ENCODE peak calls at places on chromosomes 5 and 9, in ten cellular contexts. Z, M, R, V, L, A, W, Q, K and G are unnamed samples.
A peak's percentile ranks its signal among the peaks of the same experiment; 100 is the strongest.

GRCh38 chr9:6968271-6968670 is 210.5 kb downstream of the KDM4C start:
- DNase-seq in Z (no peak), M (peak; percentile 18), R (no peak), V (no peak), L (no peak), A (no peak), W (no peak), Q (no peak), K (no peak), G (no peak)

GRCh38 chr9:129489838-129490582 is 130.9 kb downstream of the C9orf50 start:
- DNase-seq in Z (peak; percentile 78), M (peak; percentile 55), R (no peak), V (peak; percentile 57), L (no peak), A (peak; percentile 75), W (peak; percentile 74), Q (no peak), K (peak; percentile 42), G (peak; percentile 54)

GRCh38 chr5:159759791-159760300 is 156.4 kb upstream of the ADRA1B start:
- DNase-seq in Z (no peak), M (no peak), R (no peak), V (no peak), L (no peak), A (no peak), W (no peak), Q (no peak), K (no peak), G (no peak)

GRCh38 chr5:172336264-172336663 is 52.7 kb upstream of the UBTD2 start:
- DNase-seq in Z (no peak), M (no peak), R (no peak), V (no peak), L (no peak), A (no peak), W (no peak), Q (no peak), K (no peak), G (peak; percentile 35)

GRCh38 chr5:1199340-1199648 is 2.1 kb upstream of the SLC6A19 start:
- DNase-seq in Z (no peak), M (no peak), R (no peak), V (no peak), L (no peak), A (no peak), W (no peak), Q (no peak), K (no peak), G (no peak)

GRCh38 chr5:56128166-56128565 is 105.0 kb downstream of the ANKRD55 start:
- DNase-seq in Z (peak; percentile 51), M (no peak), R (no peak), V (peak; percentile 22), L (peak; percentile 33), A (no peak), W (no peak), Q (no peak), K (no peak), G (no peak)

GRCh38 chr9:32589083-32589713 is 16.2 kb upstream of the NDUFB6 start:
- DNase-seq in Z (peak; percentile 28), M (peak; percentile 72), R (no peak), V (no peak), L (no peak), A (no peak), W (no peak), Q (peak; percentile 38), K (no peak), G (no peak)

GRCh38 chr5:150559701-150560100 is 51.8 kb downstream of the NDST1 start:
- DNase-seq in Z (no peak), M (no peak), R (no peak), V (no peak), L (no peak), A (no peak), W (no peak), Q (no peak), K (no peak), G (no peak)

GRCh38 chr5:136329791-136330190 is 35.6 kb downstream of the TRPC7 start:
- DNase-seq in Z (no peak), M (no peak), R (no peak), V (no peak), L (no peak), A (no peak), W (no peak), Q (no peak), K (no peak), G (no peak)

GRCh38 chr9:134606951-134607733 is 34.5 kb upstream of the COL5A1 start:
- DNase-seq in Z (no peak), M (no peak), R (no peak), V (no peak), L (no peak), A (no peak), W (peak; percentile 29), Q (peak; percentile 21), K (peak; percentile 51), G (no peak)

GRCh38 chr9:114616684-114617520 is 5.8 kb downstream of the TMEM268 start:
- DNase-seq in Z (no peak), M (no peak), R (peak; percentile 60), V (peak; percentile 50), L (peak; percentile 67), A (peak; percentile 79), W (peak; percentile 83), Q (no peak), K (peak; percentile 52), G (no peak)

GRCh38 chr5:127766556-127767335 is 63.6 kb downstream of the CCDC192 start:
- DNase-seq in Z (no peak), M (peak; percentile 21), R (no peak), V (no peak), L (no peak), A (no peak), W (no peak), Q (no peak), K (no peak), G (no peak)

GRCh38 chr5:141427783-141428426 is 2.4 kb upstream of the PCDHGA12 start:
- DNase-seq in Z (no peak), M (no peak), R (no peak), V (no peak), L (no peak), A (no peak), W (no peak), Q (no peak), K (no peak), G (no peak)
- H3K9me3 ChIP-seq in Z (peaks cover 5% of the 10 kb centered on the region), M (peaks cover 9% of the 10 kb centered on the region), R (peaks cover 91% of the 10 kb centered on the region), V (peaks cover 13% of the 10 kb centered on the region), L (peaks cover 100% of the 10 kb centered on the region), A (peaks cover 99% of the 10 kb centered on the region), W (peaks cover 80% of the 10 kb centered on the region), Q (no peaks in the 10 kb centered on the region), K (no peaks in the 10 kb centered on the region), G (no peaks in the 10 kb centered on the region)

GRCh38 chr5:173832386-173832785 is 55.8 kb upstream of the CPEB4 start:
- DNase-seq in Z (no peak), M (no peak), R (no peak), V (no peak), L (no peak), A (no peak), W (no peak), Q (no peak), K (no peak), G (no peak)

GRCh38 chr5:173828952-173829351 is 59.2 kb upstream of the CPEB4 start:
- DNase-seq in Z (no peak), M (no peak), R (no peak), V (no peak), L (no peak), A (no peak), W (no peak), Q (no peak), K (no peak), G (no peak)

GRCh38 chr5:173831196-173831914 is 56.8 kb upstream of the CPEB4 start:
- DNase-seq in Z (no peak), M (no peak), R (no peak), V (no peak), L (no peak), A (no peak), W (no peak), Q (no peak), K (peak; percentile 75), G (no peak)

GRCh38 chr5:173830421-173830820 is 57.7 kb upstream of the CPEB4 start:
- DNase-seq in Z (no peak), M (no peak), R (no peak), V (no peak), L (no peak), A (no peak), W (no peak), Q (no peak), K (no peak), G (no peak)

DNA sequence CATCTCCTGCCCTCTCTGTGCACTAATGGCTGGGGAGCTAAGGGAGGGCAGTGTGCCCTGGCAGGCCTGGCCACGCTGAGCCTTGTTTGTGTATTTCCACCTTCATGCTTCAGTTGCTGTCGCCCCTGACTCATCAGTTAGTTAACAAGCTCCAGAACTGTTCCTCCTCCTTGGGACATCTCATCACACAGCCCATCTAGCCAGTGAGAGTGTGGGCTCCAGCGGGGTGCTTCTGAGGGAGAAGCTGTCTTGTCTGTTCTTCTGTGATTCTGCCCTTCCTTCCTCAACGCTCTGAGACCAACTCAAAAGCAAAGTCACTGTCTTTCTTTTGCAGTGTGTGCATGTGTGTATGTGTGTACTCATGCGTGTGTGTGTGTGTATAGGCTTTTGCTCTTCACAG is 58.3 kb upstream of the CPEB4 start:
- DNase-seq in Z (no peak), M (no peak), R (no peak), V (no peak), L (no peak), A (no peak), W (no peak), Q (no peak), K (no peak), G (no peak)
- H3K27ac ChIP-seq in Z (no peak overlapping the region), M (no peak overlapping the region), R (no peak overlapping the region), V (no peak overlapping the region), L (no peak overlapping the region), A (no peak overlapping the region), W (no peak overlapping the region), Q (no peak overlapping the region), K (no peak overlapping the region), G (no peak overlapping the region)

DNA sequence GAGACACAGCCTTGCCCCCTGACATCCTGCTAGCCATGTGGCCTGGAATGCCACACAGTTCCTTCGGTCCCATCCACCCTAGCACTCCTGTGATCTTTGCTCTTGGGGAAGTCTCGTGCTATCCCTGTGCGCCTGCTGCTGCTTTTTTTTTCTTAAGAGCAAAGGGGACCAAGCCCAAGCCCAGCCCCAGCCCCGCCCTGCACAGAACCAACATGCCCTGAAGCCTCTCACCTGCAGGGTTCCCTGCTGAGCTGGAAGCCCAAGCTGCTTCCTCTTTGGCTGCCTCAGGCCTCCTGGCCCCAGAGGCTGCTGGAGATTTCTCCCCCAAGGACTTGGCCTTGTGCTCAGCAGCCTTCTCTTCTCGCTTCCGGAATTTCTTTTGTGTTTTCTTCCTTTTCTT is 1.8 kb downstream of the SURF6 start:
- DNase-seq in Z (no peak), M (no peak), R (no peak), V (no peak), L (peak; percentile 5), A (no peak), W (peak; percentile 40), Q (no peak), K (no peak), G (no peak)
- H3K4me3 ChIP-seq in Z (no peak overlapping the region), M (no peak overlapping the region), R (no peak overlapping the region), V (no peak overlapping the region), L (no peak overlapping the region), A (no peak overlapping the region), W (no peak overlapping the region), Q (peak overlapping the region; percentile 99), K (peak overlapping the region; percentile 77), G (no peak overlapping the region)

DNA sequence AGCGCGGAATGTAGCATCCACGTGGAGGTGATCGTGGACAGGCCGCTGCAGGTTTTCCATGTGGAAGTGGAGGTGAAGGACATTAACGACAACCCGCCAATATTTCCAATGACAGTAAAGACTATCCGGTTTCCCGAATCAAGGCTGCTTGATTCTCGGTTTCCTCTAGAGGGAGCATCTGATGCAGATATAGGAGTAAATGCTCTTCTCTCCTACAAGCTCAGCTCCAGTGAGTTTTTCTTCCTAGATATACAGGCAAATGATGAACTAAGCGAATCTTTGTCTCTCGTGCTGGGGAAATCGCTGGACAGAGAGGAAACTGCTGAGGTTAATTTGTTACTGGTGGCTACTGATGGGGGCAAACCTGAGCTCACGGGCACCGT is 598 bp downstream of the PCDHA2 start:
- DNase-seq in Z (no peak), M (no peak), R (no peak), V (no peak), L (no peak), A (no peak), W (no peak), Q (no peak), K (no peak), G (no peak)
- H3K9me3 ChIP-seq in Z (peaks cover 8% of the 10 kb centered on the region), M (peaks cover 3% of the 10 kb centered on the region), R (peaks cover 35% of the 10 kb centered on the region), V (peaks cover 2% of the 10 kb centered on the region), L (peaks cover 88% of the 10 kb centered on the region), A (peaks cover 51% of the 10 kb centered on the region), W (peaks cover 15% of the 10 kb centered on the region), Q (no peaks in the 10 kb centered on the region), K (no peaks in the 10 kb centered on the region), G (peaks cover 7% of the 10 kb centered on the region)